ENCODE peak calls at places on chromosomes 1 and 21, in seven cellular contexts. M, X, H, R, V, T and N are unnamed samples.

GRCh38 chr1:181351740-181352139 is 131.6 kb upstream of the CACNA1E start:
- DNase-seq in M (no peak), X (no peak), H (no peak), R (no peak), V (no peak), T (no peak), N (no peak)

GRCh38 chr1:219533280-219533679 is 79.6 kb downstream of the ZC3H11B start:
- DNase-seq in M (no peak), X (no peak), H (peak), R (peak), V (no peak), T (peak), N (no peak)

GRCh38 chr1:168000656-168001055 is 63.8 kb upstream of the MPC2 start:
- DNase-seq in M (no peak), X (no peak), H (peak), R (no peak), V (no peak), T (no peak), N (no peak)

GRCh38 chr21:15437873-15438272 is 291.9 kb upstream of the USP25 start:
- DNase-seq in M (no peak), X (peak), H (peak), R (peak), V (no peak), T (peak), N (no peak)

GRCh38 chr1:40844079-40844478 is 18.1 kb downstream of the CITED4 start:
- DNase-seq in M (no peak), X (no peak), H (no peak), R (no peak), V (no peak), T (no peak), N (no peak)

GRCh38 chr1:43705334-43705733 is 2.0 kb upstream of the ST3GAL3 start:
- DNase-seq in M (no peak), X (no peak), H (no peak), R (no peak), V (no peak), T (no peak), N (no peak)

GRCh38 chr1:168084396-168085231 is 52.1 kb downstream of the GPR161 start:
- DNase-seq in M (no peak), X (peak), H (peak), R (peak), V (peak), T (peak), N (peak)

GRCh38 chr1:21270086-21270689 is 20.1 kb downstream of the ECE1 start:
- DNase-seq in M (no peak), X (peak), H (peak), R (no peak), V (peak), T (peak), N (peak)

GRCh38 chr1:178066904-178067531 is 26.9 kb upstream of the RASAL2 start:
- DNase-seq in M (no peak), X (no peak), H (no peak), R (no peak), V (no peak), T (peak), N (no peak)

GRCh38 chr1:200767326-200767725 is 28.6 kb downstream of the CAMSAP2 start:
- DNase-seq in M (no peak), X (no peak), H (peak), R (no peak), V (no peak), T (peak), N (no peak)

GRCh38 chr1:1678581-1679380 is 13.8 kb downstream of the SLC35E2B start:
- DNase-seq in M (no peak), X (no peak), H (no peak), R (no peak), V (no peak), T (no peak), N (peak)
- TF ChIP-seq CTCF in M (no peak), X (peak), H (peak), R (peak), V (peak), T (no peak), N (peak)

DNA sequence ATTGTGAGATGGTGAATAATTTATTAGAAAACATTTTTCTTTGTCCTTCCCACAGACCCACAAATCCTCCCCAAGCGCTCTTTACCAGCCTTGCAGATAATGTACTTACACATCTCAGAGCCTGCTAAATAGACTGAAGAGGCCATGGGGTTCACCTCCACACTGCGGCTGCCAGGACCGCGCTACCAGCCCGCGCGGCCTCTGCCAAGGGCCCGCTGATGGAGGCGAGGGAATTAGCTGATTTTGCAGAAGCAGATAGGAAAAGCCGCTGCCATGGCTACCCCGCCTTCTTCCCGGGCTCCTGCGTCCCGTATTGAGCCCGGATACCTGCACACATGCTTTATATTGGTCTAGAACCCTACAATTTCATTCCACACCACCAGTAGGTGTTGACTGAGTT is 248.0 kb upstream of the FOXD3 start:
- DNase-seq in M (no peak), X (no peak), H (no peak), R (no peak), V (no peak), T (no peak), N (no peak)
- TF ChIP-seq CTCF in M (no peak), X (no peak), H (no peak), R (no peak), V (no peak), T (no peak), N (no peak)

DNA sequence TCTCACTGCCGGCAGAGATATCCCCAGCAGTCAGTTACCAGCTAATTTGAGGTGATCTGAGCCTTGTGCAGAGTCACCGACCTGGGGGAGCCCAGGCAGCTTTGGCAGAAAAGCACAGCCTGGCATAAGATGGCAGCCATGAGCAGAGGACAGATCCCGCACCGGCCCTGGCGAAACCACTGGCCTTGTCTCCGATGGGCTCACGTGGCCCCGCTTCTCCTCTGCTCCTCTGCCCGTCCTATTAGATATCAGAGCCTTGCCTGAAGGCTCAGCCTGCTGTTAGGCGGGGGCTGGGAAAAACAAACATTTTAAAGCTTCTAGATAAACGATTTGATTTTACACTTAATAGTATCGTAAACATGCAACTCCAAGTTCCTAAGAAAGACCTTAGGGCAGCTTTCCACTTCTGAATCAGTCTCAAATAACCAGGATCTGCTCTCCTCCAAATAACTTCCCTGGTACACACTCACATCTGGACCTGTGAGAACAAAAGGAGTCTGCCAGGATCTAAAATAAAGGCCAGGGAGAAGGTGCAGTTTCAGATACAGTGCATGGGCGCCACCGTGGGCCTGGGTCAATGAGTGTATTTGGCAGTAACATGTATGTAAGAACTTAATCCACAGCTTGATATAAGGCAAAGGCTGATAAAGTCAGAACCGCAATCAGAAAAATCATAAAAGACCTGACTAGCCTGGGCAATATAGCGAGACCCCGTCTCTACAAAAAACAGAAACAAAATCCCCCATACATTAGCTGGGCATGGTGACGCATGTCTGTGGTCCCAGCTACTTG is 10.0 kb downstream of the EDARADD start:
- DNase-seq in M (no peak), X (no peak), H (no peak), R (no peak), V (no peak), T (no peak), N (no peak)
- TF ChIP-seq CTCF in M (no peak), X (no peak), H (no peak), R (no peak), V (no peak), T (no peak), N (no peak)

GRCh38 chr1:25744140-25744581 is 55.8 kb upstream of the SELENON start:
- DNase-seq in M (no peak), X (peak), H (peak), R (no peak), V (no peak), T (peak), N (no peak)
- TF ChIP-seq CTCF in M (peak), X (peak), H (peak), R (peak), V (peak), T (peak), N (no peak)

DNA sequence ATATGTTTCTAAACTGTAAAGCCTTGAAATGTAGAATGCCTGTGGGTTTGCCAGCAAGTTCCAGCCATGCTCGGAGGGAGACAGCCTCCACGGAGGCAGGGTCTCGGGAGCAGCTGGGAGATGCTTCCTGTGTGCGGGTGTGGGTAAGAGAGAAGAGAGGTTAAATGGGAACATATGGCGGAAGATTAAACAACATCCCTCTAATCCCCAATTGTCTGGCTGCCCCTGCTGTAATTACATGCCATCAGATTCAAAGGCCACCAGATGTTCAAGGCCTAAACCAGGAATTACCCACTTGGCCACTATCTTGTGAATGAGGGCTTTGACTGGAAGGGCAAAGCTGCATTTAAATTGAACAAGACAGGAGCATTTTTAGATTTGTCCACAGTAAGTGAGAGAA is 81.4 kb upstream of the BACE2 start:
- DNase-seq in M (no peak), X (no peak), H (no peak), R (no peak), V (no peak), T (no peak), N (no peak)
- TF ChIP-seq CTCF in M (no peak), X (no peak), H (no peak), R (no peak), V (no peak), T (no peak), N (no peak)

GRCh38 chr1:38072858-38073257 is 26.3 kb upstream of the POU3F1 start:
- DNase-seq in M (no peak), X (no peak), H (no peak), R (no peak), V (no peak), T (no peak), N (no peak)
- TF ChIP-seq CTCF in M (no peak), X (no peak), H (no peak), R (no peak), V (no peak), T (no peak), N (no peak)

DNA sequence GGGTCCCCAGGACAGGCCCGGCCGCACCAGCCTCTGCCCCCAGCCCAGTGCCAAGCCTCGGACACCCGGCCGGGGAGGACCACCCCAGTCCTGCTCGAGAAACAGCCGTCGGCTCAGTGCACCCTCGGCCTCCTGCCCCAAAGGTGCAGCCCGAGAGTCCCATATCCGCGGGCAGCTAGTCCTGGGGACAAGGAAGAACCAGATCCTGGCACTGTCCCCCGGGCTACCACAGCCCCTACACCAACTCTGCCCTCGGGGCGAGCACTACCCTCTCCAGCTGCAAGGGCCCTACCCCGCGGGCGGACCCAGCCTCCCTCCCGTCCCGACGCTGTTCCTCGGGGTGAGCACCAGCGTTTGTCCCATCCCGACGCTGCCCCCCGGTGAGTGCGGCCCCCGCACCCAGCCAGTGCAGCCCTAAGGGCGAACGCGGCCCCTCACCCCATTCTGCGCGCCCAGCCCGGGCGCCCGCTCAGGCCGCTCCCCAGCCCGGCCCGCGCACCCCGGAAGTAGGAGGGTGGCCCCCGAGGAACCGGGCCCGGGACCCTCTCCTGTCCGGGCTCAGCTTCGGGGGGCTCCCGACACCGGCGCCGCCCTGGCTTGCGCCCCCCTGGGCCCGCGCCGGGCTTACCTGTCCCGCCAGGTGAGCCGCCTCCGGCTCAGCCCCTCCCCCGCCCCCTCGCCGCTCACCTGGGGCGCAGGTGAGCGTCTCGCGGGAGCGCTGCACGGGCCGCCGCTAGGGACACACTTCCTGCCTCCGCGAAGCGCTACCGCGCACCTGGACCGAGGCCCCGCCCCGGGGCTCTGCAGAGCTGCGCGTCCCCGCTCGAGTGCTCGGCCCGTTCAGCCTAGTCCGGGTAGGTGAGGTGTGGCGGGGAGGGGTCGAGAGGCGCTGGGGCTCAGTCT is at the start of gene KDF1:
- DNase-seq in M (no peak), X (no peak), H (no peak), R (no peak), V (peak), T (no peak), N (no peak)
- TF ChIP-seq CTCF in M (no peak), X (no peak), H (no peak), R (no peak), V (peak), T (no peak), N (no peak)